ENCODE peak calls at places on chromosome 13, in eight cellular contexts. A, L, C, F, P, X, R and B are unnamed samples.
A peak's percentile ranks its signal among the peaks of the same experiment; 100 is the strongest.

GRCh38 chr13:29422015-29422414 is 173.5 kb downstream of the SLC7A1 start:
- DNase-seq in A (no peak), L (no peak), C (no peak), F (no peak), P (no peak), X (no peak), R (no peak), B (no peak)

GRCh38 chr13:32334676-32335075 is 19.4 kb downstream of the BRCA2 start:
- DNase-seq in A (no peak), L (no peak), C (no peak), F (no peak), P (no peak), X (no peak), R (no peak), B (no peak)

GRCh38 chr13:109402976-109403375 is 383.4 kb downstream of the IRS2 start:
- DNase-seq in A (no peak), L (no peak), C (no peak), F (no peak), P (no peak), X (no peak), R (no peak), B (no peak)

GRCh38 chr13:35136585-35136984 is 194.5 kb downstream of the NBEA start:
- DNase-seq in A (no peak), L (no peak), C (no peak), F (no peak), P (no peak), X (no peak), R (no peak), B (no peak)

GRCh38 chr13:95154441-95154886 is 146.8 kb downstream of the ABCC4 start:
- DNase-seq in A (no peak), L (no peak), C (no peak), F (no peak), P (no peak), X (peak; percentile 66), R (no peak), B (no peak)

GRCh38 chr13:98406475-98406874 is 170.4 kb downstream of the STK24 start:
- DNase-seq in A (no peak), L (no peak), C (no peak), F (no peak), P (no peak), X (no peak), R (no peak), B (no peak)

GRCh38 chr13:111948281-111948680 is 118.7 kb upstream of the SOX1 start:
- DNase-seq in A (no peak), L (no peak), C (no peak), F (no peak), P (no peak), X (no peak), R (no peak), B (peak; percentile 7)

GRCh38 chr13:20945952-20946383 is 43.4 kb upstream of the XPO4 start:
- DNase-seq in A (no peak), L (peak; percentile 64), C (no peak), F (no peak), P (no peak), X (no peak), R (peak; percentile 23), B (no peak)

GRCh38 chr13:63449549-63449948 is 2033.9 kb upstream of the PCDH20 start:
- DNase-seq in A (no peak), L (no peak), C (no peak), F (no peak), P (no peak), X (peak; percentile 5), R (no peak), B (no peak)

GRCh38 chr13:40624338-40624737 is 42.1 kb downstream of the FOXO1 start:
- DNase-seq in A (peak; percentile 72), L (no peak), C (peak; percentile 66), F (no peak), P (no peak), X (no peak), R (no peak), B (no peak)

GRCh38 chr13:32168136-32168535 is 136.6 kb downstream of the FRY start:
- DNase-seq in A (no peak), L (no peak), C (no peak), F (no peak), P (no peak), X (no peak), R (no peak), B (no peak)

GRCh38 chr13:25678398-25678797 is 306.6 kb downstream of the ATP8A2 start:
- DNase-seq in A (no peak), L (no peak), C (no peak), F (no peak), P (no peak), X (no peak), R (no peak), B (no peak)

GRCh38 chr13:106033634-106034033 is 501.8 kb downstream of the EFNB2 start:
- DNase-seq in A (no peak), L (no peak), C (no peak), F (no peak), P (no peak), X (peak; percentile 27), R (no peak), B (no peak)

GRCh38 chr13:27024062-27024461 is 147.5 kb downstream of the USP12 start:
- DNase-seq in A (no peak), L (no peak), C (no peak), F (no peak), P (no peak), X (no peak), R (no peak), B (no peak)

GRCh38 chr13:39037410-39037879 is 444 bp downstream of the PROSER1 start:
- DNase-seq in A (peak; percentile 74), L (peak; percentile 95), C (no peak), F (no peak), P (no peak), X (no peak), R (no peak), B (no peak)

GRCh38 chr13:33611016-33611805 is 206.7 kb upstream of the RFC3 start:
- DNase-seq in A (no peak), L (no peak), C (peak; percentile 87), F (peak; percentile 35), P (no peak), X (no peak), R (no peak), B (no peak)

GRCh38 chr13:67137044-67137735 is 92.9 kb downstream of the PCDH9 start:
- DNase-seq in A (no peak), L (no peak), C (no peak), F (no peak), P (no peak), X (no peak), R (no peak), B (no peak)

GRCh38 chr13:39266426-39266825 is 228.2 kb downstream of the NHLRC3 start:
- DNase-seq in A (no peak), L (no peak), C (no peak), F (no peak), P (no peak), X (no peak), R (no peak), B (no peak)

GRCh38 chr13:104315606-104316005 is 1249.4 kb upstream of the SLC10A2 start:
- DNase-seq in A (no peak), L (no peak), C (no peak), F (no peak), P (no peak), X (peak; percentile 47), R (no peak), B (no peak)

GRCh38 chr13:40159736-40160135 is 504.3 kb downstream of the COG6 start:
- DNase-seq in A (no peak), L (no peak), C (no peak), F (no peak), P (no peak), X (no peak), R (no peak), B (no peak)

GRCh38 chr13:102873653-102874052 is 27.8 kb downstream of the ERCC5 start:
- DNase-seq in A (no peak), L (no peak), C (no peak), F (no peak), P (no peak), X (no peak), R (no peak), B (no peak)

GRCh38 chr13:32951580-32951979 is 64.6 kb upstream of the KL start:
- DNase-seq in A (no peak), L (no peak), C (no peak), F (no peak), P (no peak), X (no peak), R (no peak), B (no peak)

GRCh38 chr13:82216165-82216564 is 1666.1 kb downstream of the SLITRK1 start:
- DNase-seq in A (no peak), L (no peak), C (no peak), F (no peak), P (no peak), X (no peak), R (no peak), B (no peak)

DNA sequence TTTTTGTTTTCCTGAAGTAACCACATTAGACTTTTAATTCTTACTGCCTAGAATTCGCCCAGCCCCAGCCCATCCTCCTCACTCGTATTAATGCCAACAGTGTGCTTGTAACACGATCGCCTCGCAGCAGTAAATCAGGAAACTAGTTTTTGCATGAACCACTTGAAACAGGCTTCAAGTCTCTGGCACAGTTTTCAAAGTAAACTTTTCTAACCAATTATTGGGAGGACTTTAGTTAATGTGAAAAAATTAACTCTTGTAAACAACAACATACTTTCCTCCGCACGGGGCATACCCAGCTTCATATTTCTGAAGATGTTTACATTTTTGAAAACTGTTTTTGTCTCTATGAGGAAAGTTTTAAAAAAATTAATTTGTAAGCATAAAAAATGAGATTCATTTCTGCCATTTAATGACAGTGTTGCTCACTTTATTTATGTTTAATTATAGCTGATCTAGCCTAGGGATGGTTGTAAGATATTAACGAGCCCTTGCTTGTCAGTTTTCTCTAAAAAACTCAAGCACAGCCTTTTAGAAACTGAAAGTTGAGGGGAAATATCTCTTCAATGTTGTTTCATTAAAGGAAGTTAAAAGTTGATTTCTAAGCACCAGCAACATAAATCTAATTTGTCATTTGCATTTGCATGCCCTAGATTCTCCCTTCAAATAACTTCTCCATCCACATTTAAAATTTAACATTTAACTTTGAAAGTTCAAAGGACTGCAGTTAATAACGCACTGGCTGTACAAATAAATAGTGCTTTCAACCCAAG is 39.4 kb downstream of the TNFRSF19 start:
- DNase-seq in A (no peak), L (no peak), C (no peak), F (peak; percentile 33), P (no peak), X (no peak), R (no peak), B (peak; percentile 35)
- TF ChIP-seq EP300 in A (no peak), L (no peak), C (no peak), F (no peak), P (no peak), X (no peak), R (no peak), B (no peak)

GRCh38 chr13:92355213-92355612 is 871.4 kb upstream of the GPC6 start:
- DNase-seq in A (no peak), L (no peak), C (no peak), F (no peak), P (peak; percentile 59), X (peak; percentile 2), R (no peak), B (peak; percentile 33)
- TF ChIP-seq CTCF in A (no peak), L (no peak), C (no peak), F (no peak), P (no peak), X (no peak), R (peak; percentile 96), B (peak; percentile 20)

GRCh38 chr13:46170268-46170667 is 11.7 kb downstream of the LCP1 start:
- DNase-seq in A (no peak), L (no peak), C (no peak), F (no peak), P (no peak), X (no peak), R (peak; percentile 2), B (no peak)
- TF ChIP-seq POLR2A in A (no peak), L (no peak), C (no peak), F (no peak), P (no peak), X (no peak), R (no peak), B (no peak)

GRCh38 chr13:110556224-110556606 is 5.3 kb downstream of the RAB20 start:
- DNase-seq in A (no peak), L (no peak), C (no peak), F (no peak), P (no peak), X (no peak), R (no peak), B (no peak)
- TF ChIP-seq EP300 in A (no peak), L (no peak), C (no peak), F (no peak), P (no peak), X (no peak), R (no peak), B (no peak)